ENCODE peak calls at places on chromosome 3, in six cellular contexts. X is HEK293T, B is activated B cell treated with CpG ODN at 0.5 μM for 24 hours, J is HS-5, G is activated gamma-delta T cell treated with Interleukin-2 at 50 U/mL for 16 hours, T is GM19239. Q is an unnamed sample.

GRCh38 chr3:141095546-141095937 is 44.4 kb downstream of the SPSB4 start:
- DNase-seq in J (no peak), T (no peak), X (no peak), G (no peak), B (no peak), Q (no peak)

GRCh38 chr3:9769426-9770275 is at the start of gene CAMK1:
- DNase-seq in B (peak), G (peak), T (peak), X (peak), J (no peak), Q (peak)

GRCh38 chr3:52512105-52512504 is 17.0 kb downstream of the STAB1 start:
- DNase-seq in T (no peak), J (no peak), X (no peak), G (no peak), B (no peak), Q (no peak)

GRCh38 chr3:71726106-71726505 is 904 bp upstream of the EIF4E3 start:
- DNase-seq in B (no peak), J (no peak), G (peak), X (no peak), T (no peak), Q (no peak)

GRCh38 chr3:120569224-120569915 is 26.8 kb upstream of the NDUFB4 start:
- DNase-seq in J (no peak), G (no peak), B (no peak), T (no peak), X (no peak), Q (no peak)

GRCh38 chr3:111252795-111253194 is 181.2 kb downstream of the NECTIN3 start:
- DNase-seq in B (no peak), G (no peak), X (peak), J (no peak), T (no peak), Q (no peak)

GRCh38 chr3:184338538-184338945 is 1.1 kb downstream of the FAM131A start:
- DNase-seq in X (no peak), T (no peak), J (no peak), G (no peak), B (no peak), Q (peak)

GRCh38 chr3:156207802-156208685 is 87.7 kb downstream of the KCNAB1 start:
- DNase-seq in X (no peak), B (no peak), J (peak), T (no peak), G (no peak), Q (no peak)

GRCh38 chr3:134366221-134366927 is 7.9 kb downstream of the AMOTL2 start:
- DNase-seq in X (no peak), J (no peak), G (no peak), B (no peak), T (no peak), Q (no peak)

GRCh38 chr3:125146601-125147490 is 65.7 kb downstream of the SLC12A8 start:
- DNase-seq in G (no peak), J (no peak), B (no peak), X (no peak), T (no peak), Q (no peak)

Q was measured in NCI-H146.